ENCODE peak calls at places on chromosomes 3 and 15, in four cellular contexts. I, G, N and R are unnamed samples.

GRCh38 chr15:34490421-34491193 is 53.0 kb upstream of the GOLGA8A start:
- DNase-seq in I (peak; percentile 38), G (no peak), N (no peak), R (no peak)

GRCh38 chr3:128488995-128489859 is 3.8 kb downstream of the GATA2 start:
- DNase-seq in G (no peak), I (peak; percentile 56), N (peak; percentile 63), R (peak; percentile 72)

GRCh38 chr3:157573281-157573680 is 70.1 kb upstream of the VEPH1 start:
- DNase-seq in G (no peak), N (no peak), I (no peak), R (no peak)

GRCh38 chr3:193768069-193768391 is 175.0 kb downstream of the OPA1 start:
- DNase-seq in I (no peak), G (no peak), N (no peak), R (no peak)

GRCh38 chr15:83904107-83904720 is 250.3 kb downstream of the ADAMTSL3 start:
- DNase-seq in G (no peak), N (no peak), I (no peak), R (no peak)

GRCh38 chr3:158770254-158771017 is 31.4 kb upstream of the MFSD1 start:
- DNase-seq in N (no peak), I (no peak), G (no peak), R (no peak)

GRCh38 chr3:196596355-196596754 is 27.9 kb downstream of the FBXO45 start:
- DNase-seq in G (no peak), N (no peak), I (no peak), R (no peak)

GRCh38 chr15:52204657-52205056 is 13.5 kb upstream of the GNB5 start:
- DNase-seq in I (no peak), N (no peak), G (no peak), R (no peak)

GRCh38 chr3:142723968-142724681 is at the start of gene TRPC1:
- DNase-seq in I (peak; percentile 82), G (peak; percentile 78), N (peak; percentile 82), R (peak; percentile 66)

GRCh38 chr3:23324745-23325144 is 121.6 kb downstream of the UBE2E2 start:
- DNase-seq in N (peak; percentile 20), I (no peak), G (no peak), R (peak; percentile 7)

GRCh38 chr3:108099679-108100428 is 9.0 kb upstream of the CD47 start:
- DNase-seq in N (no peak), I (no peak), G (no peak), R (no peak)

GRCh38 chr15:47561102-47561501 is 156.2 kb upstream of the SEMA6D start:
- DNase-seq in G (no peak), N (no peak), I (no peak), R (no peak)

GRCh38 chr3:78666458-78666800 is 1101.4 kb downstream of the ROBO1 start:
- DNase-seq in G (no peak), I (no peak), N (peak; percentile 1), R (no peak)

GRCh38 chr3:110984456-110985250 is 87.0 kb upstream of the NECTIN3 start:
- DNase-seq in G (no peak), I (no peak), N (no peak), R (no peak)

GRCh38 chr15:77063249-77063648 is 7.7 kb downstream of the TSPAN3 start:
- DNase-seq in G (no peak), N (no peak), I (no peak), R (peak; percentile 1)

GRCh38 chr3:38964646-38965045 is 87.1 kb downstream of the SCN11A start:
- DNase-seq in I (no peak), N (no peak), G (no peak), R (no peak)

GRCh38 chr3:110806924-110807323 is 264.7 kb upstream of the NECTIN3 start:
- DNase-seq in N (no peak), G (no peak), I (no peak), R (no peak)

GRCh38 chr3:87307805-87308204 is 31.4 kb upstream of the POU1F1 start:
- DNase-seq in N (no peak), G (no peak), I (no peak), R (no peak)

GRCh38 chr3:158101330-158102218 is 4.6 kb downstream of the SHOX2 start:
- DNase-seq in G (no peak), I (no peak), N (no peak), R (no peak)

GRCh38 chr3:191236635-191237034 is 37.6 kb downstream of the OSTN start:
- DNase-seq in G (no peak), N (no peak), I (no peak), R (no peak)

GRCh38 chr3:142087676-142088075 is 61.7 kb downstream of the TFDP2 start:
- DNase-seq in I (no peak), N (peak; percentile 65), G (no peak), R (peak; percentile 15)